ENCODE peak calls at places on chromosomes 3 and 15, in five cellular contexts. One of them, this sample, is unnamed.
A peak's percentile ranks its signal among the peaks of the same experiment; 100 is the strongest.

GRCh38 chr15:40249477-40250303 is 10.8 kb downstream of the PAK6 start:
- DNase-seq in GM12878: no peak
- DNase-seq in IMR-90: peak; percentile 37
- DNase-seq in A549: no peak
- DNase-seq in heart left ventricle: no peak
- DNase-seq in this sample: no peak

GRCh38 chr15:101000271-101000681 is 81.1 kb downstream of the LRRK1 start:
- DNase-seq in GM12878: no peak
- DNase-seq in IMR-90: peak; percentile 29
- DNase-seq in A549: no peak
- DNase-seq in heart left ventricle: no peak
- DNase-seq in this sample: no peak

GRCh38 chr3:110736332-110736731 is 335.3 kb upstream of the NECTIN3 start:
- DNase-seq in GM12878: peak; percentile 1
- DNase-seq in IMR-90: no peak
- DNase-seq in A549: no peak
- DNase-seq in heart left ventricle: no peak
- DNase-seq in this sample: no peak

GRCh38 chr3:127915937-127916480 is 977 bp downstream of the KBTBD12 start:
- DNase-seq in GM12878: no peak
- DNase-seq in IMR-90: no peak
- DNase-seq in A549: no peak
- DNase-seq in heart left ventricle: no peak
- DNase-seq in this sample: no peak

GRCh38 chr15:82810061-82810862 is 834 bp downstream of the WHAMM start:
- DNase-seq in GM12878: no peak
- DNase-seq in IMR-90: peak; percentile 50
- DNase-seq in A549: no peak
- DNase-seq in heart left ventricle: peak; percentile 34
- DNase-seq in this sample: peak; percentile 46

GRCh38 chr3:193176690-193177089 is 64.3 kb upstream of the PLAAT1 start:
- DNase-seq in GM12878: no peak
- DNase-seq in IMR-90: no peak
- DNase-seq in A549: no peak
- DNase-seq in heart left ventricle: no peak
- DNase-seq in this sample: no peak

GRCh38 chr3:16484216-16484615 is 29.3 kb downstream of the RFTN1 start:
- DNase-seq in GM12878: no peak
- DNase-seq in IMR-90: peak; percentile 99
- DNase-seq in A549: no peak
- DNase-seq in heart left ventricle: no peak
- DNase-seq in this sample: no peak

GRCh38 chr3:21839592-21839991 is 88.6 kb upstream of the ZNF385D start:
- DNase-seq in GM12878: no peak
- DNase-seq in IMR-90: peak; percentile 53
- DNase-seq in A549: no peak
- DNase-seq in heart left ventricle: peak; percentile 43
- DNase-seq in this sample: peak; percentile 36

GRCh38 chr3:120637836-120638559 is 41.9 kb downstream of the NDUFB4 start:
- DNase-seq in GM12878: no peak
- DNase-seq in IMR-90: peak; percentile 40
- DNase-seq in A549: no peak
- DNase-seq in heart left ventricle: no peak
- DNase-seq in this sample: no peak

GRCh38 chr3:170205302-170205701 is 16.9 kb upstream of the PRKCI start:
- DNase-seq in GM12878: peak; percentile 24
- DNase-seq in IMR-90: no peak
- DNase-seq in A549: no peak
- DNase-seq in heart left ventricle: no peak
- DNase-seq in this sample: no peak

GRCh38 chr15:41799488-41799805 is 25.2 kb downstream of the MAPKBP1 start:
- DNase-seq in GM12878: peak; percentile 50
- DNase-seq in IMR-90: no peak
- DNase-seq in A549: no peak
- DNase-seq in heart left ventricle: no peak
- DNase-seq in this sample: no peak

GRCh38 chr3:6799264-6799915 is 61.5 kb upstream of the GRM7 start:
- DNase-seq in GM12878: no peak
- DNase-seq in IMR-90: no peak
- DNase-seq in A549: peak; percentile 2
- DNase-seq in heart left ventricle: peak; percentile 21
- DNase-seq in this sample: peak; percentile 41

GRCh38 chr15:44130778-44131177 is 64.3 kb downstream of the FRMD5 start:
- DNase-seq in GM12878: no peak
- DNase-seq in IMR-90: no peak
- DNase-seq in A549: no peak
- DNase-seq in heart left ventricle: no peak
- DNase-seq in this sample: no peak

GRCh38 chr3:139353920-139354556 is 10.2 kb downstream of the MRPS22 start:
- DNase-seq in GM12878: no peak
- DNase-seq in IMR-90: peak; percentile 71
- DNase-seq in A549: peak; percentile 53
- DNase-seq in heart left ventricle: no peak
- DNase-seq in this sample: peak; percentile 20

GRCh38 chr3:46429250-46429649 is 22.2 kb downstream of the CCRL2 start:
- DNase-seq in GM12878: no peak
- DNase-seq in IMR-90: no peak
- DNase-seq in A549: no peak
- DNase-seq in heart left ventricle: no peak
- DNase-seq in this sample: no peak
- H3K4me1 ChIP-seq in GM12878: no peaks in the 10 kb centered on the region
- H3K4me1 ChIP-seq in IMR-90: no peaks in the 10 kb centered on the region
- H3K4me1 ChIP-seq in A549: no peaks in the 10 kb centered on the region
- H3K4me1 ChIP-seq in heart left ventricle: peaks cover 14% of the 10 kb centered on the region
- H3K4me1 ChIP-seq in this sample: no peaks in the 10 kb centered on the region

DNA sequence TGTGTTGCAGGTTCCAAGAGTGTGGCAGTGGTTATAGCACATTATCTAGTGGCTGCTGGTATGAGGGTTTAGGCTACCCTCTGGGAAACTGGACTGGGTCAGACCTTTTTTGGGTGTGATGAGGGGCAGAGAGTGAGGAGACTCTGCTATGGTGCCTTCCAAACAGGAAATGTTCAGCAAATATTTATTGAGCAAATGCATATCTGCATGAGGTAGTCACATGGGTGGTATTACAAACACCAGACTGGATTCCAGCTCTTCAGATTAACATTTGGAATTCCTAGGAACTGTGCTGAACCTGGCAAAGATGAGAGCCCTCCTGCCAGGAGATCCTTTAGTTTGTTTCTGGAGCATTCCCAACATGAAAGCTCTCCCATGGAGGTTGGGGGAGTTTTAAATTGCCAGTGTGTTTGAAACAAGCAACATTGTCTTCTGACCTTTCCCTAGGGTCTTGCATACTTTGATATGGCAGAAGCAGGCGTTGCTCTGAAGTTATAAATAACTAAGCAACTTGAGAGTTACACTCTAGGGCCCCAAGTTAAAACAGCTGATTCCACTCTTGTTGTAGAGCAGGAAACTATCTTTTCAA is 341.2 kb upstream of the C2CD4B start:
- DNase-seq in GM12878: no peak
- DNase-seq in IMR-90: peak; percentile 70
- DNase-seq in A549: peak; percentile 57
- DNase-seq in heart left ventricle: no peak
- DNase-seq in this sample: no peak
- TF ChIP-seq POLR2A in GM12878: no peak
- TF ChIP-seq POLR2A in IMR-90: no peak
- TF ChIP-seq POLR2A in A549: no peak
- TF ChIP-seq POLR2A in heart left ventricle: no peak
- TF ChIP-seq POLR2A in this sample: no peak

GRCh38 chr3:134406331-134407246 is 32.3 kb upstream of the AMOTL2 start:
- DNase-seq in GM12878: no peak
- DNase-seq in IMR-90: no peak
- DNase-seq in A549: no peak
- DNase-seq in heart left ventricle: peak; percentile 66
- DNase-seq in this sample: peak; percentile 69
- H3K4me3 ChIP-seq in GM12878: no peak overlapping the region
- H3K4me3 ChIP-seq in IMR-90: peak overlapping the region; percentile 16
- H3K4me3 ChIP-seq in A549: no peak overlapping the region
- H3K4me3 ChIP-seq in heart left ventricle: peak overlapping the region; percentile 37
- H3K4me3 ChIP-seq in this sample: peak overlapping the region; percentile 20

GRCh38 chr3:155492841-155493240 is 199.4 kb upstream of the STRIT1 start:
- DNase-seq in GM12878: no peak
- DNase-seq in IMR-90: no peak
- DNase-seq in A549: no peak
- DNase-seq in heart left ventricle: no peak
- DNase-seq in this sample: no peak

GRCh38 chr3:155495387-155495786 is 201.9 kb upstream of the STRIT1 start:
- DNase-seq in GM12878: no peak
- DNase-seq in IMR-90: peak; percentile 0
- DNase-seq in A549: no peak
- DNase-seq in heart left ventricle: no peak
- DNase-seq in this sample: no peak

GRCh38 chr3:155494332-155494731 is 200.8 kb upstream of the STRIT1 start:
- DNase-seq in GM12878: no peak
- DNase-seq in IMR-90: no peak
- DNase-seq in A549: no peak
- DNase-seq in heart left ventricle: no peak
- DNase-seq in this sample: no peak

GRCh38 chr3:155496206-155496605 is 202.7 kb upstream of the STRIT1 start:
- DNase-seq in GM12878: no peak
- DNase-seq in IMR-90: no peak
- DNase-seq in A549: no peak
- DNase-seq in heart left ventricle: no peak
- DNase-seq in this sample: no peak

GRCh38 chr3:155491696-155492095 is 198.2 kb upstream of the STRIT1 start:
- DNase-seq in GM12878: no peak
- DNase-seq in IMR-90: no peak
- DNase-seq in A549: peak; percentile 5
- DNase-seq in heart left ventricle: no peak
- DNase-seq in this sample: no peak
- H3K4me1 ChIP-seq in GM12878: peaks cover 7% of the 10 kb centered on the region
- H3K4me1 ChIP-seq in IMR-90: no peaks in the 10 kb centered on the region
- H3K4me1 ChIP-seq in A549: no peaks in the 10 kb centered on the region
- H3K4me1 ChIP-seq in heart left ventricle: no peaks in the 10 kb centered on the region
- H3K4me1 ChIP-seq in this sample: no peaks in the 10 kb centered on the region

GRCh38 chr3:159765025-159765859 is 223.4 kb upstream of the IL12A start:
- DNase-seq in GM12878: no peak
- DNase-seq in IMR-90: peak; percentile 98
- DNase-seq in A549: peak; percentile 78
- DNase-seq in heart left ventricle: peak; percentile 93
- DNase-seq in this sample: peak; percentile 50

GRCh38 chr3:159762981-159763465 is 225.6 kb upstream of the IL12A start:
- DNase-seq in GM12878: no peak
- DNase-seq in IMR-90: peak; percentile 94
- DNase-seq in A549: peak; percentile 78
- DNase-seq in heart left ventricle: peak; percentile 84
- DNase-seq in this sample: peak; percentile 49

GRCh38 chr3:159762238-159762637 is 226.4 kb upstream of the IL12A start:
- DNase-seq in GM12878: no peak
- DNase-seq in IMR-90: no peak
- DNase-seq in A549: peak; percentile 86
- DNase-seq in heart left ventricle: no peak
- DNase-seq in this sample: no peak

GRCh38 chr3:159764211-159765024 is 224.2 kb upstream of the IL12A start:
- DNase-seq in GM12878: no peak
- DNase-seq in IMR-90: peak; percentile 76
- DNase-seq in A549: peak; percentile 68
- DNase-seq in heart left ventricle: peak; percentile 82
- DNase-seq in this sample: peak; percentile 35

GRCh38 chr3:159763466-159764210 is 225.0 kb upstream of the IL12A start:
- DNase-seq in GM12878: no peak
- DNase-seq in IMR-90: peak; percentile 84
- DNase-seq in A549: peak; percentile 81
- DNase-seq in heart left ventricle: peak; percentile 89
- DNase-seq in this sample: peak; percentile 59
- TF ChIP-seq POLR2A in GM12878: peak; percentile 47
- TF ChIP-seq POLR2A in IMR-90: peak; percentile 74
- TF ChIP-seq POLR2A in A549: peak; percentile 81
- TF ChIP-seq POLR2A in heart left ventricle: peak; percentile 89
- TF ChIP-seq POLR2A in this sample: no peak

GRCh38 chr3:160400631-160401150 is 1.2 kb downstream of the SMC4 start:
- DNase-seq in GM12878: no peak
- DNase-seq in IMR-90: no peak
- DNase-seq in A549: no peak
- DNase-seq in heart left ventricle: peak; percentile 39
- DNase-seq in this sample: peak; percentile 49

GRCh38 chr3:160401301-160402095 is 2.0 kb downstream of the SMC4 start:
- DNase-seq in GM12878: no peak
- DNase-seq in IMR-90: peak; percentile 88
- DNase-seq in A549: no peak
- DNase-seq in heart left ventricle: no peak
- DNase-seq in this sample: peak; percentile 9

GRCh38 chr3:160403028-160403545 is 3.6 kb downstream of the SMC4 start:
- DNase-seq in GM12878: no peak
- DNase-seq in IMR-90: peak; percentile 23
- DNase-seq in A549: no peak
- DNase-seq in heart left ventricle: no peak
- DNase-seq in this sample: no peak

GRCh38 chr3:160402249-160403027 is 3.0 kb downstream of the SMC4 start:
- DNase-seq in GM12878: no peak
- DNase-seq in IMR-90: no peak
- DNase-seq in A549: no peak
- DNase-seq in heart left ventricle: no peak
- DNase-seq in this sample: no peak

GRCh38 chr3:160403796-160404510 is 4.5 kb downstream of the SMC4 start:
- DNase-seq in GM12878: no peak
- DNase-seq in IMR-90: peak; percentile 32
- DNase-seq in A549: no peak
- DNase-seq in heart left ventricle: no peak
- DNase-seq in this sample: no peak
- H3K4me3 ChIP-seq in GM12878: peak overlapping the region; percentile 67
- H3K4me3 ChIP-seq in IMR-90: no peak overlapping the region
- H3K4me3 ChIP-seq in A549: peak overlapping the region; percentile 90
- H3K4me3 ChIP-seq in heart left ventricle: no peak overlapping the region
- H3K4me3 ChIP-seq in this sample: no peak overlapping the region

DNA sequence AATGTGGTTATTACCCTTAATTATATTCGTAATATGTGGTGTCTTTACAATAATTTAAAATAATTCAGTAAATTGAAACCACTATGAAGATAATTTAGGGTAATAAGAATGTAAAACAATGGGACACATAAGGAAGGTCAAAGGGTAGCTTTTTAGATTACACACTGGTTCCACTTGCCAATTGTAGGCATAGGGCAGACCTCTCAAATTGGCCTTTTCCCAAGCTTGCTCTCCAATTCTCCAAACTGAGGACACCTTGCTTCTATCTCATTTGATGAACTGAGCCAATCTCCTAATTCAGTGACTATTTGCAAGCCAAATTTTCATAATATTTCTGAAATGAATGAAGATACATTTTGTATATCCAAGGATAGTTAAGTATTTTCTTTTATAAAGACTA is 151.4 kb downstream of the ARPP21 start:
- DNase-seq in GM12878: no peak
- DNase-seq in IMR-90: no peak
- DNase-seq in A549: no peak
- DNase-seq in heart left ventricle: no peak
- DNase-seq in this sample: no peak
- H3K4me1 ChIP-seq in GM12878: no peaks in the 10 kb centered on the region
- H3K4me1 ChIP-seq in IMR-90: no peaks in the 10 kb centered on the region
- H3K4me1 ChIP-seq in A549: no peaks in the 10 kb centered on the region
- H3K4me1 ChIP-seq in heart left ventricle: no peaks in the 10 kb centered on the region
- H3K4me1 ChIP-seq in this sample: no peaks in the 10 kb centered on the region

GRCh38 chr3:142809259-142809658 is 79.6 kb downstream of the PCOLCE2 start:
- DNase-seq in GM12878: no peak
- DNase-seq in IMR-90: no peak
- DNase-seq in A549: no peak
- DNase-seq in heart left ventricle: no peak
- DNase-seq in this sample: no peak

GRCh38 chr3:142802891-142803290 is 79.1 kb downstream of the TRPC1 start:
- DNase-seq in GM12878: no peak
- DNase-seq in IMR-90: no peak
- DNase-seq in A549: no peak
- DNase-seq in heart left ventricle: no peak
- DNase-seq in this sample: no peak

GRCh38 chr3:142808103-142808917 is 80.6 kb downstream of the PCOLCE2 start:
- DNase-seq in GM12878: no peak
- DNase-seq in IMR-90: peak; percentile 72
- DNase-seq in A549: peak; percentile 32
- DNase-seq in heart left ventricle: no peak
- DNase-seq in this sample: no peak
- TF ChIP-seq POLR2A in GM12878: no peak
- TF ChIP-seq POLR2A in IMR-90: no peak
- TF ChIP-seq POLR2A in A549: no peak
- TF ChIP-seq POLR2A in heart left ventricle: no peak
- TF ChIP-seq POLR2A in this sample: no peak

This sample was measured in thyroid gland.